ENCODE peak calls at places on chromosomes 12 and 14, in six cellular contexts. S, K, P, T, O and M are unnamed samples.

GRCh38 chr12:49049566-49050224 is 10.9 kb downstream of the KMT2D start:
- DNase-seq in S (no peak), K (no peak), P (no peak), T (no peak), O (peak), M (no peak)

GRCh38 chr12:76391461-76391860 is 43.2 kb upstream of the BBS10 start:
- DNase-seq in S (no peak), K (no peak), P (no peak), T (no peak), O (no peak), M (no peak)

GRCh38 chr14:65290830-65291229 is 121.7 kb upstream of the FUT8 start:
- DNase-seq in S (no peak), K (no peak), P (no peak), T (no peak), O (no peak), M (no peak)

GRCh38 chr14:62158779-62159178 is 396.6 kb downstream of the SNAPC1 start:
- DNase-seq in S (no peak), K (no peak), P (no peak), T (no peak), O (no peak), M (no peak)

GRCh38 chr12:125889742-125890141 is 824.5 kb downstream of the AACS start:
- DNase-seq in S (no peak), K (peak), P (no peak), T (no peak), O (no peak), M (no peak)

GRCh38 chr12:53722450-53723041 is 4.7 kb downstream of the CALCOCO1 start:
- DNase-seq in S (no peak), K (no peak), P (no peak), T (no peak), O (no peak), M (no peak)

GRCh38 chr12:24948816-24949722 is at the start of gene BCAT1:
- DNase-seq in S (peak), K (peak), P (peak), T (peak), O (peak), M (peak)

GRCh38 chr14:77804592-77804991 is 4.7 kb downstream of the ADCK1 start:
- DNase-seq in S (no peak), K (peak), P (no peak), T (no peak), O (peak), M (no peak)

GRCh38 chr12:32240833-32241232 is 134.2 kb downstream of the BICD1 start:
- DNase-seq in S (no peak), K (no peak), P (no peak), T (no peak), O (no peak), M (no peak)

GRCh38 chr12:77720258-77720657 is 110.4 kb upstream of the NAV3 start:
- DNase-seq in S (no peak), K (peak), P (no peak), T (no peak), O (no peak), M (no peak)
- TF ChIP-seq CTCF in S (no peak), K (peak), P (no peak), T (no peak), O (no peak), M (no peak)

GRCh38 chr12:58920102-58920955 is at the start of gene LRIG3:
- DNase-seq in S (no peak), K (peak), P (no peak), T (peak), O (peak), M (no peak)
- TF ChIP-seq CTCF in S (no peak), K (peak), P (no peak), T (no peak), O (no peak), M (no peak)

GRCh38 chr12:41684997-41685396 is 459.7 kb downstream of the GXYLT1 start:
- DNase-seq in S (no peak), K (no peak), P (no peak), T (no peak), O (no peak), M (no peak)
- TF ChIP-seq CTCF in S (no peak), K (no peak), P (no peak), T (peak), O (peak), M (no peak)

GRCh38 chr12:56103823-56104108 is 593 bp upstream of the PA2G4 start:
- DNase-seq in S (no peak), K (no peak), P (no peak), T (no peak), O (no peak), M (no peak)

GRCh38 chr12:56105503-56105902 is 1.1 kb downstream of the PA2G4 start:
- DNase-seq in S (no peak), K (no peak), P (no peak), T (no peak), O (no peak), M (no peak)

GRCh38 chr12:56104109-56104814 is at the start of gene PA2G4:
- DNase-seq in S (peak), K (peak), P (peak), T (peak), O (peak), M (peak)

GRCh38 chr12:56103066-56103711 is 1.2 kb upstream of the PA2G4 start:
- DNase-seq in S (no peak), K (no peak), P (no peak), T (no peak), O (no peak), M (no peak)

DNA sequence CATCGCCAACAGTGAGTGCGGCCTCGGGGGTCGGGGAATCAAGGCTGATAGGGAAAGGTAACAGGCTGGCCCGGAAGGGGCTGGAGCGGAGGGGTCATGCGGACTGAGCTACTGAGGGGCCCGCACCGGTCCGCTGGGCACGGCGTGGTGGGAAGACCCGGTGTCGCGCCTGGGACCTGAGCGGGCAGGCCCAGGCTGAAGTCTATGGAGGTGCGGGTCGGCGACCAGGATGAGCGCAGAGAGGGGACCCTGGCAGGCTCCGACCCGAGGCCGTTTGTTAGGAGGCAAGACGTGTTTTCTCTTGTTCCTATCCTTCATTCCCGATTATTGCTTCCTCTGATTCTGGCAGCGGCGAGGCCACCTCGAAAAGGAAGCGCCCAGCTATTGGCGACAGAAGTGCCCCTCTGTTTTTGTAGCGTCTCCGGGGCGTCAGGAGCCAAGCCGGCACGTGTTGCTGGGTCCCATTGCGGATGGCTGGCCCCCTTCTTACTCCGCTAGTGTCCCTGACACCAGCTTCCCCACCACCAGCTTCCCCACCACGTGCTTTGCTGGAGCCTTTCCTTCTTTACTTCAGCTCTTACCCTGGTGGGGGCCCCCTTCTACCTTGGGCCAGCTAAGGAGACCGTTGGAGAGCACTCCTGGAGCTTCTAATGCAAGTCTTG is 587 bp downstream of the PA2G4 start:
- DNase-seq in S (no peak), K (no peak), P (no peak), T (no peak), O (no peak), M (no peak)
- TF ChIP-seq CTCF in S (no peak), K (no peak), P (no peak), T (no peak), O (no peak), M (no peak)